ENCODE peak calls at places on chromosome 18, in eight cellular contexts. E is Caki2; W is glutamatergic neuron; A is right cardiac atrium; M is ACHN; H is CD4-positive, alpha-beta T cell; D is GM12891; V is dorsolateral prefrontal cortex. F is an unnamed sample.
A peak's percentile ranks its signal among the peaks of the same experiment; 100 is the strongest.

GRCh38 chr18:36732264-36732663 is 96.5 kb downstream of the TPGS2 start:
- DNase-seq in E (no peak), W (no peak), A (no peak), M (no peak), H (no peak), D (no peak), V (no peak), F (no peak)

GRCh38 chr18:3380384-3380961 is 69.5 kb upstream of the TGIF1 start:
- DNase-seq in E (peak; percentile 90), W (no peak), A (no peak), M (peak; percentile 60), H (no peak), D (no peak), V (no peak), F (peak; percentile 79)

GRCh38 chr18:46946656-46947282 is 29.4 kb downstream of the KATNAL2 start:
- DNase-seq in E (no peak), W (peak; percentile 91), A (peak; percentile 90), M (no peak), H (peak; percentile 14), D (peak; percentile 54), V (peak; percentile 87), F (no peak)

GRCh38 chr18:11728247-11728646 is 39.2 kb downstream of the GNAL start:
- DNase-seq in E (peak; percentile 4), W (no peak), A (no peak), M (peak; percentile 8), H (no peak), D (no peak), V (no peak), F (no peak)

GRCh38 chr18:23106575-23106974 is 28.7 kb upstream of the CABLES1 start:
- DNase-seq in E (peak; percentile 93), W (no peak), A (no peak), M (peak; percentile 97), H (no peak), D (no peak), V (no peak), F (peak; percentile 97)

GRCh38 chr18:58755304-58756010 is 84.2 kb downstream of the MALT1 start:
- DNase-seq in E (no peak), W (no peak), A (peak; percentile 82), M (no peak), H (no peak), D (no peak), V (no peak), F (no peak)

GRCh38 chr18:8389391-8390340 is 219.6 kb upstream of the RAB12 start:
- DNase-seq in E (peak; percentile 32), W (peak; percentile 89), A (peak; percentile 85), M (peak; percentile 57), H (no peak), D (peak; percentile 35), V (peak; percentile 62), F (peak; percentile 17)

GRCh38 chr18:48334845-48335244 is 74.3 kb downstream of the ZBTB7C start:
- DNase-seq in E (no peak), W (no peak), A (no peak), M (no peak), H (no peak), D (no peak), V (no peak), F (no peak)

GRCh38 chr18:23301971-23302370 is 151.1 kb upstream of the RIOK3 start:
- DNase-seq in E (no peak), W (peak; percentile 47), A (no peak), M (no peak), H (no peak), D (no peak), V (no peak), F (no peak)

GRCh38 chr18:12460874-12461273 is 53.1 kb downstream of the PRELID3A start:
- DNase-seq in E (no peak), W (no peak), A (peak; percentile 68), M (no peak), H (no peak), D (no peak), V (no peak), F (no peak)

GRCh38 chr18:61948842-61949438 is 56.1 kb upstream of the RNF152 start:
- DNase-seq in E (no peak), W (no peak), A (no peak), M (no peak), H (no peak), D (no peak), V (no peak), F (no peak)

GRCh38 chr18:8177330-8178016 is 431.8 kb upstream of the RAB12 start:
- DNase-seq in E (peak; percentile 59), W (no peak), A (no peak), M (peak; percentile 44), H (no peak), D (no peak), V (no peak), F (no peak)

GRCh38 chr18:27226556-27227075 is 41.5 kb upstream of the CHST9 start:
- DNase-seq in E (no peak), W (no peak), A (no peak), M (no peak), H (no peak), D (no peak), V (no peak), F (no peak)

GRCh38 chr18:39007523-39007922 is 1441.9 kb upstream of the CELF4 start:
- DNase-seq in E (no peak), W (no peak), A (no peak), M (no peak), H (no peak), D (no peak), V (no peak), F (no peak)

GRCh38 chr18:9055185-9055584 is 47.3 kb upstream of the NDUFV2 start:
- DNase-seq in E (peak; percentile 31), W (no peak), A (no peak), M (peak; percentile 47), H (no peak), D (no peak), V (no peak), F (peak; percentile 58)

GRCh38 chr18:75199327-75199726 is 9.6 kb downstream of the PTGR3 start:
- DNase-seq in E (no peak), W (no peak), A (no peak), M (no peak), H (no peak), D (no peak), V (no peak), F (no peak)

GRCh38 chr18:812673-813404 is 797 bp upstream of the YES1 start:
- DNase-seq in E (peak; percentile 75), W (no peak), A (peak; percentile 93), M (peak; percentile 70), H (peak; percentile 27), D (no peak), V (no peak), F (peak; percentile 45)

GRCh38 chr18:4836146-4836545 is 360.9 kb downstream of the AKAIN1 start:
- DNase-seq in E (no peak), W (no peak), A (no peak), M (no peak), H (no peak), D (no peak), V (no peak), F (no peak)

GRCh38 chr18:59264136-59264571 is 9.1 kb downstream of the RAX start:
- DNase-seq in E (no peak), W (no peak), A (no peak), M (no peak), H (no peak), D (no peak), V (no peak), F (no peak)

GRCh38 chr18:21105936-21106335 is 5.7 kb downstream of the ROCK1 start:
- DNase-seq in E (no peak), W (no peak), A (no peak), M (no peak), H (no peak), D (no peak), V (no peak), F (no peak)

GRCh38 chr18:37598966-37599896 is 33.6 kb upstream of the CELF4 start:
- DNase-seq in E (no peak), W (no peak), A (peak; percentile 49), M (no peak), H (no peak), D (no peak), V (no peak), F (no peak)

GRCh38 chr18:58785171-58785805 is 79.4 kb upstream of the ZNF532 start:
- DNase-seq in E (peak; percentile 84), W (no peak), A (no peak), M (peak; percentile 84), H (no peak), D (no peak), V (no peak), F (peak; percentile 80)